ENCODE peak calls at places on chromosomes 11 and 22, in eight cellular contexts. M, J, I, O, G, P, A and T are unnamed samples.

GRCh38 chr22:23237841-23238240 is 57.5 kb downstream of the BCR start:
- DNase-seq in M (no peak), J (no peak), I (no peak), O (no peak), G (no peak), P (no peak), A (no peak), T (no peak)

GRCh38 chr11:129189646-129190045 is 2.5 kb downstream of the ARHGAP32 start:
- DNase-seq in M (no peak), J (no peak), I (no peak), O (no peak), G (no peak), P (no peak), A (no peak), T (no peak)

GRCh38 chr11:46278387-46279173 is 1.1 kb downstream of the CREB3L1 start:
- DNase-seq in M (peak), J (peak), I (peak), O (peak), G (no peak), P (peak), A (no peak), T (peak)

GRCh38 chr11:28269621-28270020 is 161.4 kb downstream of the METTL15 start:
- DNase-seq in M (no peak), J (no peak), I (no peak), O (no peak), G (no peak), P (no peak), A (no peak), T (no peak)

GRCh38 chr11:75667831-75668507 is 869 bp downstream of the MAP6 start:
- DNase-seq in M (peak), J (peak), I (no peak), O (peak), G (peak), P (peak), A (no peak), T (peak)

GRCh38 chr11:88704505-88704904 is 361.3 kb downstream of the GRM5 start:
- DNase-seq in M (peak), J (no peak), I (no peak), O (peak), G (no peak), P (no peak), A (no peak), T (peak)

GRCh38 chr22:27687984-27688545 is 113.5 kb downstream of the MN1 start:
- DNase-seq in M (no peak), J (no peak), I (no peak), O (no peak), G (no peak), P (no peak), A (no peak), T (no peak)

GRCh38 chr11:75558939-75559843 is 2.9 kb upstream of the SERPINH1 start:
- DNase-seq in M (no peak), J (peak), I (no peak), O (peak), G (peak), P (no peak), A (no peak), T (peak)

GRCh38 chr11:32792111-32792947 is 2.1 kb downstream of the CCDC73 start:
- DNase-seq in M (peak), J (no peak), I (no peak), O (no peak), G (no peak), P (no peak), A (no peak), T (no peak)

GRCh38 chr11:95232666-95233065 is 1.7 kb upstream of the SESN3 start:
- DNase-seq in M (no peak), J (no peak), I (no peak), O (no peak), G (no peak), P (no peak), A (no peak), T (no peak)

GRCh38 chr22:23862103-23862502 is 4.4 kb downstream of the SLC2A11 start:
- DNase-seq in M (peak), J (no peak), I (no peak), O (peak), G (no peak), P (peak), A (no peak), T (peak)

GRCh38 chr11:15972838-15973237 is 383.5 kb downstream of the SOX6 start:
- DNase-seq in M (no peak), J (no peak), I (no peak), O (no peak), G (no peak), P (peak), A (no peak), T (no peak)

GRCh38 chr11:112852141-112852853 is 108.9 kb upstream of the NCAM1 start:
- DNase-seq in M (no peak), J (no peak), I (no peak), O (no peak), G (no peak), P (no peak), A (no peak), T (peak)

GRCh38 chr11:32052218-32052617 is 38.7 kb upstream of the RCN1 start:
- DNase-seq in M (peak), J (peak), I (peak), O (peak), G (peak), P (peak), A (no peak), T (peak)

GRCh38 chr11:2234963-2235362 is 35.4 kb downstream of the ASCL2 start:
- DNase-seq in M (peak), J (no peak), I (no peak), O (no peak), G (no peak), P (peak), A (no peak), T (no peak)

GRCh38 chr22:48951836-48952235 is 875.8 kb downstream of the BRD1 start:
- DNase-seq in M (no peak), J (no peak), I (no peak), O (no peak), G (no peak), P (peak), A (no peak), T (no peak)

GRCh38 chr11:102986815-102987214 is 31.3 kb upstream of the MMP13 start:
- DNase-seq in M (no peak), J (no peak), I (no peak), O (no peak), G (no peak), P (no peak), A (no peak), T (no peak)

GRCh38 chr11:86503131-86503530 is 128.4 kb downstream of the CCDC81 start:
- DNase-seq in M (no peak), J (no peak), I (no peak), O (no peak), G (no peak), P (no peak), A (no peak), T (no peak)

GRCh38 chr22:42711281-42711731 is 9.4 kb downstream of the A4GALT start:
- DNase-seq in M (no peak), J (no peak), I (no peak), O (no peak), G (no peak), P (no peak), A (no peak), T (no peak)

GRCh38 chr11:18632841-18633240 is 1.3 kb downstream of the SPTY2D1 start:
- DNase-seq in M (no peak), J (no peak), I (no peak), O (no peak), G (no peak), P (no peak), A (no peak), T (no peak)

GRCh38 chr11:94185387-94186084 is 56.9 kb downstream of the PANX1 start:
- DNase-seq in M (no peak), J (no peak), I (no peak), O (no peak), G (no peak), P (no peak), A (no peak), T (peak)

GRCh38 chr11:94665116-94665659 is 98.0 kb downstream of the PIWIL4 start:
- DNase-seq in M (no peak), J (no peak), I (no peak), O (no peak), G (no peak), P (no peak), A (no peak), T (no peak)

GRCh38 chr11:122843281-122844150 is 5.2 kb downstream of the CRTAM start:
- DNase-seq in M (no peak), J (no peak), I (peak), O (peak), G (no peak), P (no peak), A (no peak), T (no peak)

GRCh38 chr22:31173386-31174145 is 13.6 kb downstream of the RNF185 start:
- DNase-seq in M (no peak), J (no peak), I (no peak), O (peak), G (no peak), P (no peak), A (no peak), T (peak)

GRCh38 chr22:35894937-35895708 is 133.5 kb downstream of the RBFOX2 start:
- DNase-seq in M (peak), J (peak), I (no peak), O (peak), G (no peak), P (no peak), A (no peak), T (peak)

GRCh38 chr11:16126361-16126760 is 230.0 kb downstream of the SOX6 start:
- DNase-seq in M (peak), J (no peak), I (no peak), O (peak), G (no peak), P (no peak), A (no peak), T (no peak)

GRCh38 chr11:86608251-86608799 is 64.1 kb downstream of the ME3 start:
- DNase-seq in M (peak), J (peak), I (no peak), O (peak), G (peak), P (peak), A (no peak), T (peak)

GRCh38 chr11:115085461-115086220 is 407.3 kb downstream of the NXPE2 start:
- DNase-seq in M (no peak), J (no peak), I (no peak), O (no peak), G (no peak), P (no peak), A (no peak), T (no peak)

GRCh38 chr22:27990879-27991278 is 71.8 kb upstream of the PITPNB start:
- DNase-seq in M (peak), J (peak), I (no peak), O (peak), G (peak), P (peak), A (peak), T (peak)

GRCh38 chr11:33700425-33701271 is at the start of gene C11orf91:
- DNase-seq in M (peak), J (peak), I (peak), O (peak), G (peak), P (peak), A (peak), T (peak)

GRCh38 chr22:48740731-48741405 is 1086.8 kb downstream of the BRD1 start:
- DNase-seq in M (no peak), J (no peak), I (no peak), O (no peak), G (no peak), P (no peak), A (no peak), T (no peak)

GRCh38 chr11:8056810-8057463 is 24.1 kb upstream of the TUB start:
- DNase-seq in M (no peak), J (peak), I (no peak), O (peak), G (peak), P (no peak), A (no peak), T (peak)

GRCh38 chr22:20128902-20129746 is 2.5 kb upstream of the ZDHHC8 start:
- DNase-seq in M (peak), J (no peak), I (peak), O (no peak), G (no peak), P (peak), A (no peak), T (peak)

GRCh38 chr11:46677991-46678740 is 22.3 kb downstream of the ARHGAP1 start:
- DNase-seq in M (no peak), J (no peak), I (no peak), O (no peak), G (no peak), P (no peak), A (no peak), T (no peak)

GRCh38 chr22:31895317-31896133 is 48.8 kb upstream of the YWHAH start:
- DNase-seq in M (no peak), J (no peak), I (no peak), O (no peak), G (no peak), P (no peak), A (no peak), T (no peak)

GRCh38 chr11:834371-835316 is 1.9 kb downstream of the CD151 start:
- DNase-seq in M (no peak), J (peak), I (no peak), O (peak), G (peak), P (peak), A (no peak), T (peak)

GRCh38 chr22:47382164-47382890 is 619.9 kb downstream of the TBC1D22A start:
- DNase-seq in M (no peak), J (no peak), I (no peak), O (no peak), G (no peak), P (no peak), A (no peak), T (no peak)

GRCh38 chr11:70507466-70508230 is 109.3 kb downstream of the CTTN start:
- DNase-seq in M (no peak), J (no peak), I (no peak), O (no peak), G (peak), P (no peak), A (no peak), T (no peak)

GRCh38 chr11:119696378-119697157 is 32.4 kb downstream of the NECTIN1 start:
- DNase-seq in M (peak), J (no peak), I (no peak), O (peak), G (no peak), P (peak), A (no peak), T (no peak)

GRCh38 chr11:119697445-119697844 is 31.6 kb downstream of the NECTIN1 start:
- DNase-seq in M (no peak), J (no peak), I (no peak), O (no peak), G (no peak), P (no peak), A (no peak), T (no peak)

GRCh38 chr11:119700030-119700429 is 29.0 kb downstream of the NECTIN1 start:
- DNase-seq in M (no peak), J (no peak), I (no peak), O (no peak), G (no peak), P (no peak), A (no peak), T (no peak)

GRCh38 chr11:119699227-119699626 is 29.8 kb downstream of the NECTIN1 start:
- DNase-seq in M (no peak), J (peak), I (no peak), O (peak), G (peak), P (no peak), A (no peak), T (no peak)

DNA sequence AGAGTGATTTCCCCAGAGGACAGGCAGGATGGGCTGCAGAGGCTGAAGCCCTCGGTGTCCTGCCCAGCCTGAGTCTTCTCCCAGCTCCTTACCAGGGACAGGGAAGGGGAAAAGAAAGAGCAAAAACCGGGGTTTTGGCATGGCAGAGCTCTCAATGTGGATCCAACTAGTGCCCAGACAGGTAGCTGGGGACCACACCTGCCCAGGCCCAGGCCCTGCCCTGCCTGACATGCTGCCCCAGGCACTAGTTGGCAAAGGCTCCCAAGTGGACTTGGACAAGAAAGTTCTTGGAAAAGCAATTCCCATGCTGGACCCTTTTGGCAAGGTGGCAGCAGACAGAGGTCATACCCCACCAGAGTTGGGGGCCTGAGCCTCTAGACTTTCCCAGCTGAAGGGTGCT is 31.1 kb downstream of the NECTIN1 start:
- DNase-seq in M (no peak), J (no peak), I (no peak), O (no peak), G (no peak), P (no peak), A (no peak), T (no peak)
- H3K27ac ChIP-seq in M (no peak), J (peak), I (no peak), O (no peak), G (no peak), P (no peak), A (no peak), T (no peak)

GRCh38 chr22:38921126-38921525 is 36.3 kb upstream of the APOBEC3A start:
- DNase-seq in M (no peak), J (no peak), I (no peak), O (peak), G (no peak), P (no peak), A (no peak), T (no peak)

GRCh38 chr22:38924197-38924952 is 33.0 kb upstream of the APOBEC3A start:
- DNase-seq in M (no peak), J (peak), I (no peak), O (peak), G (peak), P (no peak), A (no peak), T (peak)

GRCh38 chr22:38925571-38926041 is 31.8 kb upstream of the APOBEC3A start:
- DNase-seq in M (no peak), J (no peak), I (no peak), O (no peak), G (no peak), P (no peak), A (no peak), T (no peak)

GRCh38 chr22:38921801-38922200 is 35.6 kb upstream of the APOBEC3A start:
- DNase-seq in M (no peak), J (no peak), I (no peak), O (peak), G (no peak), P (no peak), A (no peak), T (no peak)

DNA sequence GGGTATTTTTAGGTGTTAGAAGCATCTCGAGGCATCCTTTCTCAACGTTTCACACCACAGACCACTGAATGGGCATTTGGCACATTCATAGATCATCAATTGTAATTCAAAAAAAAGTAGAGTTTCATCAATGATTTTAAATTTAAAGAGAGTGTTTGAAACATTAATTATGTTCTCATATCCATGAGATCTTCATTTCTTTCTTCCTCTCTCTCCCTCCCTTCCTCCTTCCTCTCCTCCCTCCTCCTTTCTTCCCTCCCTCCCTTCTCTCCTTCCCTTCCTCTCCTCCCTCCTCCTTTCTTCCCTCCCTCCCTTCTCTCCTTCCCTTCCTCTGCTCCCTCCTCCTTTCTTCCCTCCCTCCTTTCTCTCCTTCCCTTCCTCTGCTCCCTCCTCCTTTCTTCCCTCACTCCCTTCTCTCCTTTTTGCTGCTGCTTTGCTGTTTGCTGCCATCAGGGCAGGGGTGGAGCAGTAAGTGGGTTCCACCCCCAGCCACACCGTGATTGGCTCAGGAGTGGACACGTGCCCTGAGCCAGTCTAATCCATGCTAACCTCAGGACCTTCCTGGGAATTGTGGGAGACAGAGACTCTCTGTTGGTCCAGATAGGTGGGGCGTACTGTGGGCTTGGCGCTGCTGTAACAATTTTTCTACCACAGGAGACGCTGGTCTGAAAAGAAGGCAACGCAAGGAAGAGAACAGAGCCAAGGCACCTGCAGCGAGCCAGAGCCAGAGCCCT is 33.8 kb upstream of the APOBEC3A start:
- DNase-seq in M (peak), J (peak), I (no peak), O (peak), G (peak), P (peak), A (no peak), T (peak)
- H3K27ac ChIP-seq in M (no peak), J (peak), I (no peak), O (peak), G (peak), P (no peak), A (no peak), T (no peak)

GRCh38 chr11:69445131-69445470 is 36.4 kb upstream of the LINC01488 start:
- DNase-seq in M (no peak), J (no peak), I (no peak), O (no peak), G (peak), P (no peak), A (no peak), T (no peak)

GRCh38 chr11:69442807-69443137 is 38.7 kb upstream of the LINC01488 start:
- DNase-seq in M (no peak), J (peak), I (no peak), O (peak), G (no peak), P (peak), A (no peak), T (no peak)

GRCh38 chr11:69443138-69443967 is 38.1 kb upstream of the LINC01488 start:
- DNase-seq in M (peak), J (peak), I (peak), O (peak), G (peak), P (peak), A (no peak), T (peak)

GRCh38 chr11:69444381-69445130 is 36.9 kb upstream of the LINC01488 start:
- DNase-seq in M (peak), J (peak), I (no peak), O (peak), G (peak), P (peak), A (no peak), T (peak)

GRCh38 chr11:69443968-69444364 is 37.5 kb upstream of the LINC01488 start:
- DNase-seq in M (no peak), J (peak), I (no peak), O (no peak), G (no peak), P (no peak), A (no peak), T (no peak)
- H3K27ac ChIP-seq in M (no peak), J (peak), I (no peak), O (peak), G (peak), P (no peak), A (no peak), T (no peak)

DNA sequence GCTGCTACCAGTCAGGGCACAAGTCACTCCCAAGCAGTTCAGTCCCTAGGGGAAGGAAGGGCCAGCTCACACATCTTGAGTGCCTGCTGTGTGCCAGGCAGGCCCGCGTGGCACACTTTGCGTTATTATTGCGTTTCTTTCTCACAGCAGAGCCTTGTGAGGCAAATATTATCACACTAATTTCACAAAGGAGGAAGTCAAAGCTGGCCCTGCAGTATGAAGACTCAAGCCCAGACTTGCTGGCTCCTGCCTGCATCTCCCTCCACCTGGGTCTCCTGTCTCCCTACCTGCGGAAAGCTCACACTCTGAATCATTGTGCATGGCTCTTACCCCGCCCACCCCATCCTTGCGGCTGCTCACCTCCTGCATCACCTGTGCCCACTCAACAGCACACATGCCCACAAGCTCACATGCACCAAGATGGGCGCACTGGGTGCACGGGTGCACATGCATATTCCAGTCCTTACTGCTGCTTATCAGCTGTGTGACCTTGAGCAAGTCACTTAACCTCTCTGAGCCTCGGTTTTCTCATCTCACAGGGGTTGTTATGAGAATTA is 31.7 kb upstream of the P2RY2 start:
- DNase-seq in M (no peak), J (no peak), I (no peak), O (no peak), G (no peak), P (no peak), A (no peak), T (no peak)
- H3K27ac ChIP-seq in M (no peak), J (no peak), I (no peak), O (no peak), G (peak), P (no peak), A (no peak), T (no peak)